ENCODE peak calls at places on chromosomes 6 and 20, in five cellular contexts. F, Q, J, H and N are unnamed samples.

GRCh38 chr6:48071833-48072232 is 39.2 kb downstream of the PTCHD4 start:
- DNase-seq in H (no peak), J (no peak), F (no peak), Q (no peak), N (no peak)

GRCh38 chr6:42199106-42199981 is 4.6 kb upstream of the GUCA1B start:
- DNase-seq in F (no peak), Q (peak), J (peak), H (no peak), N (no peak)

GRCh38 chr6:96783307-96783706 is 54.0 kb downstream of the GPR63 start:
- DNase-seq in F (no peak), H (no peak), J (no peak), Q (no peak), N (no peak)

GRCh38 chr20:49228676-49229075 is 9.5 kb downstream of the DDX27 start:
- DNase-seq in Q (no peak), J (no peak), F (no peak), H (no peak), N (no peak)

GRCh38 chr6:24613361-24614047 is 32.5 kb downstream of the KIAA0319 start:
- DNase-seq in H (no peak), Q (no peak), J (no peak), F (no peak), N (no peak)

GRCh38 chr20:62395311-62396242 is 8.7 kb downstream of the RPS21 start:
- DNase-seq in F (no peak), H (no peak), J (no peak), Q (no peak), N (no peak)

GRCh38 chr6:143108278-143108677 is 47.6 kb downstream of the AIG1 start:
- DNase-seq in F (no peak), J (no peak), Q (no peak), H (no peak), N (no peak)

GRCh38 chr6:37731888-37732287 is 34.2 kb upstream of the MDGA1 start:
- DNase-seq in F (no peak), H (no peak), Q (no peak), J (no peak), N (no peak)

GRCh38 chr6:31473780-31474725 is 23.9 kb upstream of the MICB start:
- DNase-seq in F (no peak), J (peak), Q (peak), H (no peak), N (no peak)

GRCh38 chr6:134951494-134952263 is 1.8 kb upstream of the ALDH8A1 start:
- DNase-seq in H (no peak), J (no peak), F (no peak), Q (no peak), N (no peak)

GRCh38 chr6:27096834-27097511 is 150.5 kb upstream of the PRSS16 start:
- DNase-seq in F (peak), Q (peak), J (peak), H (peak), N (no peak)

GRCh38 chr6:87481936-87482335 is 9.2 kb downstream of the SLC35A1 start:
- DNase-seq in H (no peak), J (no peak), F (no peak), Q (no peak), N (no peak)

GRCh38 chr6:159908940-159909339 is 18.2 kb downstream of the MAS1 start:
- DNase-seq in Q (no peak), F (no peak), H (no peak), J (no peak), N (no peak)

GRCh38 chr6:36916159-36916558 is 30.4 kb downstream of the C6orf89 start:
- DNase-seq in F (no peak), J (peak), H (no peak), Q (no peak), N (no peak)

GRCh38 chr6:111730835-111731234 is 125.2 kb upstream of the TRAF3IP2 start:
- DNase-seq in H (no peak), J (no peak), F (no peak), Q (peak), N (no peak)
- TF ChIP-seq CTCF in H (no peak), J (no peak), F (no peak), Q (no peak), N (no peak)

DNA sequence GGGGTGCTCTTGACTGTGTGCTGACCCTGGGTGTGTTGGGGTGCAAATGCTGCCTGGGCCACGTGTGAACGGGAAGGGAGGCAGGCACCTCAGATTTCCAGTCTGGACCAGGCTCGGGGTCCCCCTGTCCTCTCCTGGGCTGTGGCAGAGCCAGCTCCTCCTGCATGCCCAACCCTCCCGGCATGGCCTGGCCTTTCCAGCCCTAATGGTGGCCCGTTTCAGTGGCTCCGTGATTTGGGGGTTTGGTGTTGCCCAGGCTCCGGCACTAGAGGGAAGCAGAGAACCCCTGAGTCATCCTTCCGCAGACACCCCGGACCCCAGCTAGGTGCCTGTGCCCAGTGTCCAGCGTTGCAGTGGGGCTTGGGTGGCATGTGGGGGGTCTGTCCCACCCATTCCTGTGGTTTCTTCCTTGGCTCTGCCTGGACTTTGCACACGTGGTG is 9.1 kb downstream of the RBM38 start:
- DNase-seq in Q (no peak), J (no peak), H (no peak), F (no peak), N (no peak)
- TF ChIP-seq CTCF in Q (no peak), J (no peak), H (no peak), F (no peak), N (no peak)

GRCh38 chr6:122530440-122531046 is 58.9 kb upstream of the SERINC1 start:
- DNase-seq in F (peak), J (peak), H (peak), Q (peak), N (peak)
- TF ChIP-seq CTCF in F (peak), J (peak), H (peak), Q (peak), N (peak)

GRCh38 chr6:126716012-126716411 is 376.1 kb downstream of the CENPW start:
- DNase-seq in J (peak), H (no peak), F (no peak), Q (no peak), N (no peak)
- TF ChIP-seq CTCF in J (no peak), H (no peak), F (no peak), Q (no peak), N (no peak)

DNA sequence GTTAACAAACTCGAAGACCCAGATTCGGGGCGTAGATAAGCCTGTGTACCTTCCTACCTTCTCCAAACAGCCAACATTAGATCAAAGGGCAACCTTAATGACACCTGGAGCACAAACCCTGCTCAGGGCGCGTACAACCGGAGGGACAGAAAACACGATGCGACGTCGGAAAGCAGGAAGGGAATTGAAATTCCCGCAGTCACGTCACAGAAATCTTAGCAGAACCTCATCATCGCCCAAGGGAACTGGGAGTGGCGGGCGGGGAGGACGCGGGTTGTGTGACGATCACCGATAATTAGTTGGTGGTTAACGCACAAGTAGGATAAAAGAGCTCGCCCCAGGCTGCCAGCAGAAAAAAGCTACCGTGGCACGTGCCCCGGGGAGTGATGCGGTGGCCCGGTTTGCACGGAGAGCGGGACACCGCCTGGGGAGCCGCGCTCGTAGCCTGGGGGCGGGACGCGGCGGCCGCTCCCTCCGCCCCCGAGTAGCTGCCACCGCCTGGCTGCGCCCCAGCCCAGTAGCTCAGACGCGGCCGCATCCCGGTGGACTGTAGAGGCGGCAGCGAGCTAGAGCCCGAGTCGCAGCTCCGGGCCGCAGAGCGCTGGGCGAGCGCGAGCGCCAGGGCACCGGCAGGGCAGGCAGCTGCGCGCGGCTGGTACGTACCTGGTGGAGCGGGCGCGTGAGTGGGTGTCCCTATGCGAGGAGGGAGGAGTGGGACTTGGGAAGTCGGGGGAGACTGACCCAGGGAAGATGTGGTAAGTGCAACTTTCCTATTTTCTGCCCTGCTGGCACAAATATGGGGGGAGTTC is at the start of gene PKIB:
- DNase-seq in F (peak), J (peak), Q (peak), H (peak), N (no peak)
- TF ChIP-seq CTCF in F (peak), J (peak), Q (peak), H (no peak), N (no peak)

GRCh38 chr6:43489277-43490072 is 12.1 kb downstream of the TJAP1 start:
- DNase-seq in F (no peak), J (no peak), H (no peak), Q (no peak), N (no peak)
- TF ChIP-seq CTCF in F (no peak), J (no peak), H (no peak), Q (no peak), N (no peak)